ENCODE peak calls at places on chromosomes 5 and 9, in seven cellular contexts. N is KBM-7; U is stimulated activated CD8-positive, alpha-beta memory T cell treated with anti-CD3 and anti-CD28 coated beads, Interleukin-7, amount 100 ng/mL, for 48 hours; V is pons; Q is activated T-helper 1 cell treated with anti-CD3 and anti-CD28 coated beads, Interleukin-12 subunit alpha, Interleukin-12 subunit beta, Interleukin-2, Interleukin-4 antibody, amounts not matched to agents 30 ng/mL and 10 ng/mL and 1 ng/mL, durations not matched to agents 14 hours and 24 hours and 36 hours; W is activated CD4-positive, alpha-beta T cell treated with anti-CD3 and anti-CD28 coated beads for 48 hours; I is AG08396. F is an unnamed sample.

GRCh38 chr9:88652876-88653275 is 117.9 kb downstream of the NXNL2 start:
- DNase-seq in Q (no peak), V (no peak), N (no peak), I (no peak), U (no peak), W (no peak), F (no peak)

GRCh38 chr5:31232273-31232888 is 38.9 kb downstream of the CDH6 start:
- DNase-seq in U (no peak), I (peak), W (peak), Q (no peak), V (peak), N (peak), F (peak)

GRCh38 chr9:86279839-86280238 is 2.5 kb downstream of the ISCA1 start:
- DNase-seq in I (no peak), W (no peak), N (no peak), Q (no peak), V (no peak), U (no peak), F (no peak)

GRCh38 chr5:132655821-132656773 is 1.9 kb upstream of the IL13 start:
- DNase-seq in W (peak), U (peak), I (peak), Q (no peak), V (no peak), N (no peak), F (no peak)

GRCh38 chr5:6359941-6360683 is 18.2 kb downstream of the MED10 start:
- DNase-seq in V (no peak), W (no peak), Q (peak), U (no peak), N (peak), I (no peak), F (peak)

GRCh38 chr5:66113160-66113559 is 30.9 kb upstream of the SREK1 start:
- DNase-seq in Q (no peak), U (no peak), N (no peak), W (no peak), I (no peak), V (no peak), F (no peak)

GRCh38 chr5:141910271-141910673 is 13.4 kb upstream of the DELE1 start:
- DNase-seq in N (no peak), I (no peak), Q (no peak), W (no peak), V (no peak), U (no peak), F (no peak)

GRCh38 chr9:16867571-16868311 is 2.7 kb downstream of the BNC2 start:
- DNase-seq in Q (no peak), U (no peak), V (no peak), N (no peak), W (no peak), I (peak), F (no peak)

GRCh38 chr5:169701910-169702451 is 64.9 kb downstream of the DOCK2 start:
- DNase-seq in N (peak), Q (no peak), I (peak), V (peak), W (no peak), U (no peak), F (no peak)

GRCh38 chr5:111997308-111998159 is 240.5 kb upstream of the NREP start:
- DNase-seq in W (peak), U (no peak), N (no peak), V (no peak), I (peak), Q (no peak), F (no peak)

GRCh38 chr9:110307191-110307590 is 30.5 kb downstream of the TXNDC8 start:
- DNase-seq in Q (no peak), U (no peak), N (no peak), I (no peak), V (no peak), W (no peak), F (no peak)

GRCh38 chr5:81207009-81207408 is 26.1 kb upstream of the CKMT2 start:
- DNase-seq in N (peak), Q (no peak), W (no peak), V (no peak), I (peak), U (no peak), F (no peak)

GRCh38 chr9:105154723-105155191 is 89.7 kb upstream of the SLC44A1 start:
- DNase-seq in W (no peak), U (no peak), V (peak), N (peak), Q (no peak), I (no peak), F (no peak)